ENCODE peak calls at places on chromosomes 6 and 20, in eight cellular contexts. J is pancreas, H is tibial artery, S is thyroid gland, Z is left ventricle myocardium inferior, N is right cardiac atrium, R is coronary artery, D is mesendoderm. I is an unnamed sample.

GRCh38 chr20:9407805-9408421 is 106.5 kb upstream of the LAMP5 start:
- DNase-seq in R (no peak), J (peak), Z (no peak), S (peak), D (peak), N (no peak), H (no peak), I (peak)

GRCh38 chr20:19826179-19826914 is 68.3 kb downstream of the RIN2 start:
- DNase-seq in N (no peak), R (no peak), Z (no peak), H (no peak), D (no peak), J (no peak), S (no peak), I (no peak)

GRCh38 chr6:165729307-165729936 is 66.4 kb upstream of the PDE10A start:
- DNase-seq in R (no peak), H (no peak), Z (no peak), N (no peak), S (peak), D (peak), J (no peak), I (peak)

GRCh38 chr20:8557711-8558110 is 425.6 kb downstream of the PLCB1 start:
- DNase-seq in D (no peak), N (no peak), Z (no peak), S (no peak), R (no peak), J (no peak), H (no peak), I (no peak)

GRCh38 chr6:105688573-105688972 is 285.7 kb upstream of the PREP start:
- DNase-seq in N (no peak), D (no peak), J (no peak), R (no peak), H (no peak), Z (no peak), S (no peak), I (no peak)

GRCh38 chr6:43874814-43875590 is 105.0 kb downstream of the VEGFA start:
- DNase-seq in S (no peak), N (no peak), R (no peak), D (no peak), H (no peak), Z (no peak), J (no peak), I (no peak)

GRCh38 chr6:2948228-2949025 is 22.9 kb downstream of the SERPINB6 start:
- DNase-seq in D (no peak), H (no peak), Z (no peak), S (no peak), J (no peak), R (no peak), N (no peak), I (no peak)

GRCh38 chr6:24431045-24431451 is 28.3 kb downstream of the MRS2 start:
- DNase-seq in N (no peak), H (no peak), J (no peak), Z (no peak), R (no peak), S (peak), D (peak), I (no peak)

GRCh38 chr6:4262506-4262905 is 127.1 kb upstream of the ECI2 start:
- DNase-seq in R (no peak), J (no peak), D (no peak), H (no peak), Z (no peak), S (no peak), N (no peak), I (no peak)

GRCh38 chr6:52529311-52529710 is 47.5 kb downstream of the TRAM2 start:
- DNase-seq in H (no peak), R (no peak), D (no peak), N (no peak), J (no peak), S (no peak), Z (no peak), I (peak)

DNA sequence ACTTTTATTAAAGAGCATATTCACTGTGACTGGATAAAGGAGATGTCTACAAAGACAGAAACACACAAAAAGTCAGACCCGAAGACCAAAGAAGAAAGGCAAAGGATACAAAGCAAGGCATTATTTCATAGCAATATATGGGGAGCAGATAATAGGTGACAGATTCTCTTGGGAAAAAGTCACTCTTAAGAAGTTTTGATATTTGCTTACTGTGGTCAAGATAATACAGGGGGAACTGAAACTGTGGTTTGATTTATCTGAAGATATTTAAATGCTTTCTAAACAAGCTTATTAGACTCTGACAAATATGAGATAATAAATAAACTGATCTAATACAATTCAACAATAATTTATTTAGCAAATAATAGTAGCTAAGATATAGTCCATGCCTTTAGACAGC is 14.7 kb downstream of the CYP39A1 start:
- DNase-seq in Z (no peak), S (no peak), J (no peak), D (no peak), N (no peak), R (no peak), H (no peak), I (no peak)
- H3K27ac ChIP-seq in Z (no peak), S (no peak), J (no peak), D (no peak), N (no peak), R (no peak), H (no peak), I (no peak)

GRCh38 chr6:125922322-125922860 is 34.2 kb upstream of the HINT3 start:
- DNase-seq in D (no peak), R (no peak), S (no peak), H (no peak), N (no peak), Z (no peak), J (no peak), I (no peak)

GRCh38 chr6:125919618-125920017 is 37.0 kb upstream of the HINT3 start:
- DNase-seq in S (no peak), J (no peak), R (no peak), H (no peak), D (no peak), N (no peak), Z (no peak), I (no peak)

GRCh38 chr6:125923371-125923877 is 33.1 kb upstream of the HINT3 start:
- DNase-seq in J (no peak), N (no peak), R (no peak), D (no peak), S (no peak), H (no peak), Z (no peak), I (no peak)

GRCh38 chr6:125918230-125918629 is 38.3 kb upstream of the HINT3 start:
- DNase-seq in Z (no peak), H (no peak), N (no peak), J (no peak), D (no peak), S (no peak), R (no peak), I (peak)

GRCh38 chr6:125918681-125919566 is 37.6 kb upstream of the HINT3 start:
- DNase-seq in D (peak), S (peak), R (no peak), J (peak), H (no peak), N (peak), Z (no peak), I (peak)
- H3K27ac ChIP-seq in D (no peak), S (peak), R (peak), J (peak), H (peak), N (peak), Z (peak), I (peak)

DNA sequence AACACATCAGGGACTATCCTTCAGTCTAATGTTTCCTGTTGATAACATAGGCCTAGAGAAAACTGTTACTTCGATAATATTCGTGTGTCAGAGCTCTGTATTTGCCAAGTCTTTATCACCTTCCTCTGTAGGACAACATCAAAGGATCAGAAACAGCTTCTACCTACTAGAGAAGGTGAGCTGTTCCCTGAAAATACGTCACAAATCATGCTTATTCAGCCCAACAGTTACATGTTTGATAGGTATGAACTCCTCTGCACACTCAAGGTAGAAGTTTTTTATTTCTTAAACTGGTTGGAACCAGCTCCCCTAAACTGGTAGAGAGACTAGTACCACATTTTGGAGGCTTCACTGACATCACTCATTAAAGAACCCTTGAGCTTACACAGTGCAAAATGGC is 153.1 kb upstream of the PRND start:
- DNase-seq in D (no peak), R (no peak), H (no peak), S (no peak), J (no peak), Z (no peak), N (no peak), I (no peak)
- H3K27ac ChIP-seq in D (no peak), R (no peak), H (no peak), S (no peak), J (no peak), Z (no peak), N (no peak), I (no peak)

GRCh38 chr20:25043499-25044260 is 14.3 kb downstream of the ACSS1 start:
- DNase-seq in R (no peak), N (no peak), J (no peak), H (peak), S (no peak), D (no peak), Z (no peak), I (no peak)
- H3K27ac ChIP-seq in R (peak), N (peak), J (no peak), H (peak), S (peak), D (no peak), Z (peak), I (peak)

GRCh38 chr6:110656492-110656891 is 158.8 kb downstream of the CDK19 start:
- DNase-seq in D (peak), H (no peak), R (no peak), Z (no peak), S (no peak), N (no peak), J (no peak), I (no peak)

GRCh38 chr6:110652520-110652919 is 162.7 kb downstream of the CDK19 start:
- DNase-seq in Z (no peak), H (no peak), N (no peak), R (no peak), J (no peak), D (no peak), S (no peak), I (no peak)

GRCh38 chr6:110653381-110653780 is 161.9 kb downstream of the CDK19 start:
- DNase-seq in J (no peak), N (no peak), S (no peak), R (no peak), H (no peak), D (no peak), Z (no peak), I (no peak)

GRCh38 chr6:110650755-110651154 is 164.5 kb downstream of the CDK19 start:
- DNase-seq in H (no peak), J (no peak), D (no peak), S (no peak), Z (no peak), R (no peak), N (no peak), I (no peak)

GRCh38 chr6:110654096-110654820 is 161.0 kb downstream of the CDK19 start:
- DNase-seq in D (no peak), S (no peak), N (no peak), J (no peak), R (no peak), Z (no peak), H (no peak), I (no peak)
- H3K27ac ChIP-seq in D (no peak), S (no peak), N (no peak), J (no peak), R (no peak), Z (no peak), H (no peak), I (peak)

GRCh38 chr6:142857609-142858195 is 87.3 kb downstream of the HIVEP2 start:
- DNase-seq in D (no peak), H (no peak), J (no peak), N (no peak), Z (no peak), R (no peak), S (no peak), I (no peak)
- H3K27ac ChIP-seq in D (no peak), H (no peak), J (no peak), N (no peak), Z (no peak), R (no peak), S (no peak), I (peak)

GRCh38 chr6:14995966-14996602 is 249.8 kb upstream of the JARID2 start:
- DNase-seq in H (no peak), R (no peak), N (no peak), S (no peak), D (no peak), J (no peak), Z (no peak), I (no peak)
- H3K27ac ChIP-seq in H (no peak), R (no peak), N (no peak), S (no peak), D (no peak), J (no peak), Z (no peak), I (no peak)

GRCh38 chr6:80548496-80548895 is 442.0 kb downstream of the BCKDHB start:
- DNase-seq in H (no peak), D (no peak), N (no peak), S (no peak), Z (no peak), R (no peak), J (no peak), I (no peak)
- H3K27ac ChIP-seq in H (no peak), D (no peak), N (no peak), S (no peak), Z (no peak), R (no peak), J (no peak), I (no peak)